ENCODE peak calls at places on chromosomes 2 and 18, in eight cellular contexts. L, Y, D, W, H, U, B and X are unnamed samples.

GRCh38 chr18:1510542-1511179 is 606.0 kb downstream of the ADCYAP1 start:
- DNase-seq in D (no peak), H (no peak), L (no peak), B (no peak), W (no peak), U (peak; percentile 19), Y (no peak), X (no peak)

GRCh38 chr2:212364586-212364985 is 174.0 kb downstream of the ERBB4 start:
- DNase-seq in Y (no peak), W (no peak), U (no peak), B (no peak), D (no peak), H (no peak), L (no peak), X (no peak)

GRCh38 chr2:103435010-103435409 is 673.2 kb downstream of the TMEM182 start:
- DNase-seq in H (peak; percentile 34), D (no peak), B (no peak), W (no peak), U (no peak), Y (no peak), L (no peak), X (peak; percentile 69)

GRCh38 chr2:165601866-165602636 is 132.6 kb downstream of the CSRNP3 start:
- DNase-seq in W (no peak), U (no peak), Y (no peak), H (peak; percentile 76), D (peak; percentile 22), L (no peak), B (no peak), X (peak; percentile 28)

GRCh38 chr2:217189131-217189530 is 329.3 kb upstream of the TNP1 start:
- DNase-seq in W (no peak), D (no peak), Y (no peak), B (no peak), U (no peak), H (no peak), L (no peak), X (no peak)

GRCh38 chr2:15855766-15856260 is 84.5 kb upstream of the MYCN start:
- DNase-seq in L (no peak), U (no peak), H (no peak), Y (no peak), D (no peak), B (no peak), W (no peak), X (no peak)

GRCh38 chr2:128790541-128790944 is 471.9 kb upstream of the HS6ST1 start:
- DNase-seq in L (no peak), D (no peak), B (no peak), Y (no peak), U (no peak), W (no peak), H (no peak), X (no peak)

GRCh38 chr2:233351423-233351822 is 2.9 kb upstream of the DGKD start:
- DNase-seq in W (no peak), Y (no peak), D (peak; percentile 14), H (no peak), U (no peak), L (no peak), B (no peak), X (peak; percentile 17)

GRCh38 chr2:147872967-147873366 is 28.1 kb downstream of the ACVR2A start:
- DNase-seq in B (no peak), H (no peak), W (no peak), L (no peak), U (no peak), D (no peak), Y (no peak), X (no peak)

GRCh38 chr2:105410554-105410953 is 11.7 kb upstream of the FHL2 start:
- DNase-seq in L (no peak), H (peak; percentile 89), D (no peak), U (no peak), B (no peak), W (no peak), Y (no peak), X (peak; percentile 67)

GRCh38 chr18:28357785-28358401 is 181.0 kb upstream of the CDH2 start:
- DNase-seq in L (no peak), D (no peak), W (no peak), B (peak; percentile 6), U (no peak), H (no peak), Y (no peak), X (no peak)
- TF ChIP-seq CTCF in L (no peak), D (peak; percentile 45), W (no peak), B (peak; percentile 25), U (no peak), H (peak; percentile 26), Y (no peak), X (no peak)

DNA sequence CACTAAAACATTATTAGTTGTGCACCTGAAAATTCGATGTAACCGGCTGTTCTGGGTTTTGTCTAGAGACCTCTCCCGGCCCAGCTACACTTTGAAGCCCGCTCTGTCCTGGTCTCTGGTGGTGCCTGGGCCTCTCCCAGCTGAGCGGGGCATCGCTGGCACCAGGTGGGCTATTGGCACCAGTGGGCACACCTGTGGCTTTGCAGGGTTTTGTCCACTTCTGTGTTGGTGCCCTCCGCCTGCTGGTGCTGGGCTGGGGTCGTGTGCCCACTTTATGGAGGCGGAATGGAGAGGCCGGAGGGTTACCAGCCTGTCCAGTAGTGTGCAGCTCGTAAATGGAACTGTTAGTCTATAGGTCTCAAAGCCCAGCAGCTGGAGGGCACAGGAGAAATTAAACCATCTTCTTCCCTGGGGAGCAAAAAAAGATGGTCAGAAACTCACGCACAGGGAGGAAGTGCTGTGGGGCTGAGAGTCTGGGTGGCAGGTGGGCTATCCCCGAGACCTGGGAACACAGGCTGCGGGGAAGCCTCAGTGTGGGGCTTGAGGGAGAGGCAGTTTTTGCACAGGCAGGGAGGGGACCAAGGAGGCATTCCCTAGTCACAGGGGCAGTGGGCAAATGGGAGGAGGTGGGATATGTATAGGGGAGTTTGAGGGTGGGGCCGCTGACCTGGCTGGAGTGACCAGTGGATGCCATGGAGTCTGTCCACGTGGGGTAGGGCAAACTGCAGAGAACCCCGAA is 30.4 kb downstream of the SH3BP4 start:
- DNase-seq in L (no peak), Y (no peak), H (no peak), U (no peak), B (no peak), D (no peak), W (no peak), X (no peak)
- H3K27ac ChIP-seq in L (peak overlapping the region; percentile 79), Y (peak overlapping the region; percentile 69), H (no peak overlapping the region), U (peak overlapping the region; percentile 75), B (peak overlapping the region; percentile 98), D (peak overlapping the region; percentile 87), W (peak overlapping the region; percentile 93), X (peak overlapping the region; percentile 91)

DNA sequence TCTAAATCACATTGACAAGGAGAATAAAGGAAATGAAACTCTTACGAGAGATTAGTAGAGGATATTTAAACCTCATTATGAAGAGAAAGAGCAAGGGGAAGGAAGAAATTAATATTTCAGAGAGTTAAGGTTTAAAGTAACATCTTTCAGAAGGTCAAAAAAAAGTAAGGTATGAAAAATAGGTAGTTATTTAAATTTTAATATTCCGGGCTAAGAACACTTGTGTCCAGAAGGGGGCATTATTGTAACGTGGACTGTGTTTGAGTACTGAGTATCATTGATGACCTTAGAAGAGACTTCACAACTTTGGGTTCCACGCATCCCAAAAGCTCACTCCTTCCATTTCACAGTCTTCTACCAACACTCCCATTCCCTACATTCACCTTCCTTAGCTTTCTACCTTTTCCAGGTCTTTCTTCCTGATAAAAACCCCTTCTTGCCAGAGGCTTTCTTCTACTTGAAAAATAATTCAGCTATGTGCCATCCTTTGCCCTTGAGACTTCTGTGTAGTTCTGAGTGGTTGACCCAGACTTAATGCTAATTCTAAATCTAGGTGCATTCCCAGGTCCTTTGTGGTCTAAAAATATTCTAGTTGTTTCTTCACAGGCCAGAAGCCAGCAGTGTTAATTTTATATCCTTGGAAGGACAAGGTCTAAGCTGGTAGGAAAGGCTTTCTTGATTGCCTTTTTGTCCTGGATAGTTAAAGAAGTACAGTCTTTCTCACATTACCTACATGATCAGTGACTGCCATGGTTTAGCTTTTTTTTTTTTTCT is 16.5 kb downstream of the DYNC1I2 start:
- DNase-seq in U (no peak), W (no peak), H (no peak), L (no peak), Y (no peak), B (peak; percentile 60), D (peak; percentile 29), X (peak; percentile 13)
- TF ChIP-seq CTCF in U (peak; percentile 20), W (peak; percentile 65), H (peak; percentile 72), L (peak; percentile 39), Y (no peak), B (peak; percentile 42), D (peak; percentile 57), X (peak; percentile 38)

DNA sequence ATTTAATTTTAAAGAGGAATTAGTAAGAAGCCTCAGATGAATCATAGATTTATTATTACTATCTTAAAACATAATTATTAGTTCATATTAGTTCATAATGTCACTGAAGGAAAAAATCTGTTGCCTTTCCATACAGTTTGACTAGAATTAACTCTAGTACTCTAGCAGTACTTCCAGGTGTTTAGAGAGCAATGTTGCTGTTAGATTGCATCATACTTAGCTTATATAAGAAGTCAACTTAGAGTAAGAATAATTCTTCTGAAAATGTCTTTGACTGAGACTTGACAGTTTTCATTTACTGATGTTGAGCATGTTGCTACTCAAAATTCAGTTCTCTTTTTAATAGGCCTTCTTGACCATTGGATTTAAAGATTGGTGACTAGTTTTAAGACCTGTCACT is 4.7 kb downstream of the RAB3GAP1 start:
- DNase-seq in B (no peak), W (no peak), H (peak; percentile 19), Y (no peak), D (no peak), L (no peak), U (no peak), X (no peak)
- H3K27ac ChIP-seq in B (no peak overlapping the region), W (no peak overlapping the region), H (peak overlapping the region; percentile 5), Y (no peak overlapping the region), D (no peak overlapping the region), L (no peak overlapping the region), U (no peak overlapping the region), X (no peak overlapping the region)

DNA sequence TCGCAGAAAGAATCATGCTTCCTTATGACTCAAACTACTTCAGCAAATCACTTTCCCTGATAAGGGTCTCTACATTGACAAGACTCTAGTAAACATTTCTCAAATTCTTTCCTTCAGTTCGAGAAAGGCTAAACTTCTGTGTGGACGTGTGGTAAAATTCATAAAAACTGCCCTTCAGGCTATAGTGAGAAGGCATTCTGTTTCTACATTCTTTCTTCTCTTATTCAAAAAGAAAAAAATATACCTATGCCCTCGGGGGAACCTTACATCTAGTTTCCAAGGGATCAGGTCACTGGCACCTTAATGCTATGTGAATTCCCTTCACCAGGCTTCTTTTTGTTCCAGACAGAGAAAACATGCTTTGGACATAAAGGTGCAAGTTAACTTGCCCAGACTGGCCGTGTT is 4.9 kb downstream of the VIT start:
- DNase-seq in H (peak; percentile 97), Y (peak; percentile 75), W (no peak), L (no peak), B (peak; percentile 33), D (peak; percentile 18), U (no peak), X (peak; percentile 61)
- TF ChIP-seq CTCF in H (peak; percentile 78), Y (no peak), W (no peak), L (no peak), B (peak; percentile 15), D (peak; percentile 21), U (no peak), X (no peak)

GRCh38 chr2:231197741-231198290 is 615 bp upstream of the ARMC9 start:
- DNase-seq in D (no peak), B (no peak), W (no peak), L (no peak), U (no peak), H (no peak), Y (no peak), X (no peak)
- H3K27ac ChIP-seq in D (peak overlapping the region; percentile 54), B (peak overlapping the region; percentile 3), W (peak overlapping the region; percentile 21), L (peak overlapping the region; percentile 72), U (peak overlapping the region; percentile 50), H (no peak overlapping the region), Y (peak overlapping the region; percentile 89), X (peak overlapping the region; percentile 84)